ENCODE peak calls at places on chromosomes 16 and 17, in four cellular contexts. U is SK-N-MC; T is HL-60; B is CD8-positive, alpha-beta T cell. V is an unnamed sample.

GRCh38 chr17:78986048-78986648 is 6.4 kb upstream of the LGALS3BP start:
- DNase-seq in U (no peak), B (no peak), T (peak), V (no peak)

GRCh38 chr16:89026121-89026612 is 49.2 kb upstream of the CBFA2T3 start:
- DNase-seq in U (no peak), T (peak), B (peak), V (peak)

GRCh38 chr17:41672153-41672552 is 16.5 kb upstream of the EIF1 start:
- DNase-seq in T (no peak), B (no peak), U (no peak), V (no peak)

GRCh38 chr17:4667166-4667565 is 25.7 kb upstream of the ALOX15 start:
- DNase-seq in B (no peak), T (no peak), U (no peak), V (no peak)

GRCh38 chr17:48352630-48353029 is 77.4 kb downstream of the SKAP1 start:
- DNase-seq in B (no peak), T (no peak), U (no peak), V (no peak)

GRCh38 chr17:82338858-82339633 is 5.5 kb upstream of the SECTM1 start:
- DNase-seq in B (no peak), T (no peak), U (no peak), V (no peak)

GRCh38 chr17:4947411-4948165 is 742 bp downstream of the PFN1 start:
- DNase-seq in B (peak), T (peak), U (no peak), V (peak)

GRCh38 chr17:4043862-4044261 is 79.6 kb upstream of the ATP2A3 start:
- DNase-seq in B (peak), U (no peak), T (no peak), V (no peak)

GRCh38 chr16:68451656-68452055 is 3.3 kb upstream of the SMPD3 start:
- DNase-seq in U (no peak), B (no peak), T (no peak), V (no peak)

GRCh38 chr16:19167710-19168172 is 299 bp upstream of the SYT17 start:
- DNase-seq in U (no peak), B (no peak), T (peak), V (peak)

GRCh38 chr16:66578596-66579531 is at the start of gene CMTM2:
- DNase-seq in T (no peak), B (peak), U (no peak), V (no peak)

GRCh38 chr17:72125742-72126141 is 4.9 kb downstream of the SOX9 start:
- DNase-seq in U (no peak), T (no peak), B (no peak), V (no peak)

GRCh38 chr17:50918933-50919296 is 52.8 kb upstream of the TOB1 start:
- DNase-seq in T (no peak), B (peak), U (no peak), V (no peak)

GRCh38 chr16:70685061-70685937 is 554 bp downstream of the MTSS2 start:
- DNase-seq in B (peak), T (no peak), U (no peak), V (no peak)

GRCh38 chr17:1087381-1088241 is 90.7 kb downstream of the TIMM22 start:
- DNase-seq in T (no peak), B (no peak), U (no peak), V (no peak)
- H3K4me3 ChIP-seq in T (no peak), B (no peak), U (no peak), V (no peak)

GRCh38 chr17:45021607-45022287 is 29.7 kb downstream of the DCAKD start:
- DNase-seq in B (peak), T (peak), U (no peak), V (peak)

GRCh38 chr17:45019177-45019711 is 32.2 kb downstream of the DCAKD start:
- DNase-seq in T (no peak), B (peak), U (no peak), V (peak)

GRCh38 chr17:45022288-45022648 is 29.2 kb downstream of the DCAKD start:
- DNase-seq in U (no peak), B (no peak), T (no peak), V (no peak)

GRCh38 chr17:45018514-45019176 is 32.8 kb downstream of the DCAKD start:
- DNase-seq in T (no peak), B (no peak), U (no peak), V (peak)

GRCh38 chr17:45020354-45021138 is 30.9 kb downstream of the DCAKD start:
- DNase-seq in U (no peak), B (no peak), T (no peak), V (no peak)
- H3K4me3 ChIP-seq in U (no peak), B (no peak), T (no peak), V (no peak)

GRCh38 chr16:83344014-83344413 is 463.8 kb upstream of the HSBP1 start:
- DNase-seq in B (no peak), U (no peak), T (no peak), V (no peak)
- H3K4me3 ChIP-seq in B (no peak), U (no peak), T (no peak), V (no peak)

GRCh38 chr16:51147776-51148673 is 3.0 kb downstream of the SALL1 start:
- DNase-seq in T (no peak), U (no peak), B (no peak), V (no peak)

GRCh38 chr16:51149721-51150158 is 1.3 kb downstream of the SALL1 start:
- DNase-seq in T (no peak), U (no peak), B (no peak), V (no peak)

GRCh38 chr16:51150159-51150893 is 744 bp downstream of the SALL1 start:
- DNase-seq in T (no peak), U (no peak), B (no peak), V (no peak)

GRCh38 chr16:51148674-51149228 is 2.3 kb downstream of the SALL1 start:
- DNase-seq in B (no peak), U (no peak), T (no peak), V (no peak)

DNA sequence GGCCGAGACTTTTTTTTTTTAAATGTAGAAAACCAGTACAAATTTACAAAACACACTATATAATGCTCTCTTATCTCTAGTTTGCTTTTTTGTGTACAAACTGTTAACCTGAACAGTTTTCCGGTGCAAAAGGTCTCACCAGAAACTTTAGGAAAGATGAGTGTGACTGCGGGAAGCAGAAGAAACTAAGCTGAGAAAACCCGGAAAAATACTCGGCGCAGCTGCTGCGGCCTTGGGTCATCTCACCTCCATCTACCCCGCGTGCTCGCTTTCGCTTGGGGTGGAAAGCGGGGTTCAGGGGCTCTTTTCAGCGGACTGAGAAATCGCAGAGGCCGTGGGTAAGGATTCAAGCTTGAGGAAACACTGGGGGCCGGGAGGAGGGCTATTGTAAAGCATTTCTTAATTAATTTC is 1.8 kb downstream of the SALL1 start:
- DNase-seq in U (no peak), T (no peak), B (no peak), V (no peak)
- H3K4me3 ChIP-seq in U (no peak), T (no peak), B (no peak), V (no peak)

GRCh38 chr16:14527411-14528044 is 102.5 kb downstream of the PARN start:
- DNase-seq in T (no peak), U (no peak), B (no peak), V (no peak)

GRCh38 chr16:14528306-14528948 is 101.6 kb downstream of the PARN start:
- DNase-seq in U (no peak), B (no peak), T (no peak), V (no peak)

GRCh38 chr16:14531101-14531500 is 99.0 kb downstream of the PARN start:
- DNase-seq in B (no peak), U (no peak), T (no peak), V (no peak)

GRCh38 chr16:14530046-14530445 is 100.0 kb downstream of the PARN start:
- DNase-seq in B (no peak), T (no peak), U (no peak), V (no peak)

GRCh38 chr16:14529010-14529669 is 100.9 kb downstream of the PARN start:
- DNase-seq in T (peak), U (peak), B (peak), V (peak)
- H3K4me3 ChIP-seq in T (no peak), U (peak), B (no peak), V (no peak)

GRCh38 chr16:3364774-3365427 is 9.2 kb downstream of the OR2C1 start:
- DNase-seq in T (peak), U (no peak), B (peak), V (peak)
- H3K4me3 ChIP-seq in T (peak), U (no peak), B (peak), V (peak)